ENCODE peak calls at places on chromosome 9, in ten cellular contexts. Z is cardiac muscle cell, W is kidney epithelial cell, E is fibroblast of pulmonary artery, H is PC-3, D is astrocyte of the spinal cord, T is HFF-Myc, C is PC-9, P is thyroid gland, Y is sigmoid colon. J is an unnamed sample.

GRCh38 chr9:86690034-86690433 is 257.3 kb downstream of the GAS1 start:
- DNase-seq in Z (no peak), W (no peak), E (no peak), H (no peak), D (no peak), T (no peak), C (no peak), P (no peak), Y (no peak), J (no peak)

GRCh38 chr9:34185778-34186551 is 7.1 kb downstream of the UBAP1 start:
- DNase-seq in Z (no peak), W (peak; percentile 97), E (peak; percentile 91), H (peak; percentile 93), D (peak; percentile 93), T (peak; percentile 30), C (peak; percentile 96), P (peak; percentile 26), Y (peak; percentile 84), J (peak; percentile 97)

GRCh38 chr9:35728041-35728971 is 3.7 kb downstream of the TLN1 start:
- DNase-seq in Z (peak; percentile 90), W (peak; percentile 63), E (peak; percentile 96), H (peak; percentile 70), D (peak; percentile 87), T (peak; percentile 69), C (no peak), P (peak; percentile 70), Y (peak; percentile 97), J (peak; percentile 84)

GRCh38 chr9:74331607-74332006 is 165.5 kb upstream of the RORB start:
- DNase-seq in Z (no peak), W (no peak), E (no peak), H (no peak), D (no peak), T (no peak), C (no peak), P (no peak), Y (no peak), J (no peak)

GRCh38 chr9:104339692-104340091 is 164.4 kb upstream of the OR13F1 start:
- DNase-seq in Z (no peak), W (no peak), E (no peak), H (no peak), D (no peak), T (no peak), C (no peak), P (no peak), Y (no peak), J (no peak)

GRCh38 chr9:108766786-108767185 is 89.0 kb downstream of the ACTL7B start:
- DNase-seq in Z (no peak), W (no peak), E (no peak), H (no peak), D (no peak), T (no peak), C (no peak), P (no peak), Y (no peak), J (no peak)

GRCh38 chr9:81559741-81560140 is 129.6 kb downstream of the TLE1 start:
- DNase-seq in Z (no peak), W (peak; percentile 95), E (peak; percentile 93), H (peak; percentile 81), D (peak; percentile 95), T (peak; percentile 73), C (peak; percentile 88), P (no peak), Y (no peak), J (peak; percentile 94)

GRCh38 chr9:26034776-26035175 is 356.5 kb upstream of the TUSC1 start:
- DNase-seq in Z (no peak), W (no peak), E (peak; percentile 51), H (no peak), D (no peak), T (no peak), C (no peak), P (no peak), Y (no peak), J (no peak)

GRCh38 chr9:129876815-129877214 is 41.6 kb downstream of the USP20 start:
- DNase-seq in Z (no peak), W (no peak), E (no peak), H (no peak), D (no peak), T (no peak), C (no peak), P (no peak), Y (no peak), J (no peak)

GRCh38 chr9:15697459-15697858 is 144.6 kb downstream of the CCDC171 start:
- DNase-seq in Z (no peak), W (no peak), E (peak; percentile 58), H (peak; percentile 65), D (peak; percentile 90), T (peak; percentile 86), C (peak; percentile 45), P (no peak), Y (no peak), J (peak; percentile 4)

GRCh38 chr9:110256392-110257096 is at the start of gene TXN:
- DNase-seq in Z (peak; percentile 91), W (no peak), E (peak; percentile 91), H (peak; percentile 77), D (peak; percentile 92), T (peak; percentile 53), C (peak; percentile 92), P (peak; percentile 93), Y (peak; percentile 94), J (peak; percentile 54)

GRCh38 chr9:14350766-14351165 is 36.8 kb upstream of the NFIB start:
- DNase-seq in Z (no peak), W (no peak), E (peak; percentile 44), H (no peak), D (no peak), T (no peak), C (no peak), P (no peak), Y (no peak), J (no peak)

GRCh38 chr9:7816021-7816420 is 16.4 kb upstream of the DMAC1 start:
- DNase-seq in Z (no peak), W (no peak), E (no peak), H (no peak), D (no peak), T (no peak), C (no peak), P (no peak), Y (no peak), J (no peak)

GRCh38 chr9:112166176-112167140 is 8.6 kb downstream of the SUSD1 start:
- DNase-seq in Z (no peak), W (peak; percentile 74), E (peak; percentile 40), H (peak; percentile 85), D (peak; percentile 43), T (no peak), C (peak; percentile 83), P (peak; percentile 29), Y (no peak), J (peak; percentile 57)

GRCh38 chr9:114417511-114417910 is 29.7 kb upstream of the AKNA start:
- DNase-seq in Z (no peak), W (no peak), E (peak; percentile 18), H (peak; percentile 38), D (peak; percentile 70), T (peak; percentile 16), C (no peak), P (no peak), Y (no peak), J (no peak)
- TF ChIP-seq CTCF in Z (no peak), W (no peak), E (no peak), H (peak; percentile 40), D (peak; percentile 24), T (no peak), C (no peak), P (no peak), Y (no peak), J (no peak)

GRCh38 chr9:76615149-76615548 is 149.1 kb upstream of the PCA3 start:
- DNase-seq in Z (no peak), W (no peak), E (peak; percentile 36), H (no peak), D (no peak), T (no peak), C (no peak), P (no peak), Y (no peak), J (no peak)

GRCh38 chr9:76613150-76613781 is 151.0 kb upstream of the PCA3 start:
- DNase-seq in Z (no peak), W (no peak), E (no peak), H (no peak), D (no peak), T (no peak), C (no peak), P (no peak), Y (no peak), J (no peak)

GRCh38 chr9:76616780-76617179 is 147.5 kb upstream of the PCA3 start:
- DNase-seq in Z (no peak), W (no peak), E (no peak), H (no peak), D (no peak), T (no peak), C (no peak), P (no peak), Y (no peak), J (no peak)

GRCh38 chr9:76617510-76618194 is 146.6 kb upstream of the PCA3 start:
- DNase-seq in Z (no peak), W (no peak), E (no peak), H (no peak), D (no peak), T (no peak), C (no peak), P (no peak), Y (no peak), J (no peak)

GRCh38 chr9:76613980-76614379 is 150.3 kb upstream of the PCA3 start:
- DNase-seq in Z (no peak), W (no peak), E (no peak), H (no peak), D (no peak), T (no peak), C (no peak), P (no peak), Y (no peak), J (no peak)
- H3K4me3 ChIP-seq in Z (no peak overlapping the region), W (no peak overlapping the region), E (no peak overlapping the region), H (no peak overlapping the region), D (no peak overlapping the region), T (no peak overlapping the region), C (no peak overlapping the region), P (no peak overlapping the region), Y (no peak overlapping the region), J (no peak overlapping the region)

GRCh38 chr9:123361731-123362560 is 5.9 kb downstream of the CRB2 start:
- DNase-seq in Z (peak; percentile 70), W (no peak), E (no peak), H (no peak), D (no peak), T (no peak), C (no peak), P (no peak), Y (no peak), J (no peak)
- TF ChIP-seq CTCF in Z (no peak), W (no peak), E (no peak), H (no peak), D (no peak), T (no peak), C (no peak), P (no peak), Y (no peak), J (no peak)

DNA sequence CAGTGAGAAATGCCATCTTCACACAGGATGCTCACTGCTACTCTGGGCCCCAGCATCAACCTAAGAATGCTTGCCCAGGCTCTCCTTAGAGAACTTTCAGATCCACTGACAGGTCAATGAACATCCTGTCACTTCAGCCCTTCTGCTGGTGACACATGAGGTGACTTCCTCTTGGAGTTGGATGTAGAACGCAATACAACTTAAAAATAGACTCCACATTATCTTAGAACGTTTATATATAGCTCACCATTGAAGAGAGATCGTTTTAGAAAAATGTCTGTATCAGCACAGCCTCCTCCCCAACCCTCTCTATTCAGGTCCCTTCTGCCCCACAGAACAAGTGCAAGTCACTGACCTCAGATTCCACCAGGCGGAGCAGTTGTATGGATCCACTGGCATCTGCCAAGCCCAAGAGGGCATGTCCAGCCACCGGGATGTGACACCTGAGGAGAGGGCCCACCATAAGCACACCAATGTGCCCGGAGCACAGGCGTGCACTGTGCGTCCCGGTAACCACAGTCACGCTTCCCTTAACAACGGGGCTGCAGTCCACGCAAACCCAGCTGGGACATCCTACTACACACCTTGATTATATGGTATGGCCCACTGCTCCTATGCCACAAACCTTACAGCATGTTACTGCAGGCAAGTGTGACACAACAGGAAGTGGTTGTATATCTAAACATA is 2.9 kb downstream of the DPH7 start:
- DNase-seq in Z (peak; percentile 46), W (no peak), E (no peak), H (no peak), D (no peak), T (no peak), C (no peak), P (no peak), Y (no peak), J (no peak)
- H3K4me3 ChIP-seq in Z (no peak overlapping the region), W (no peak overlapping the region), E (no peak overlapping the region), H (no peak overlapping the region), D (no peak overlapping the region), T (no peak overlapping the region), C (no peak overlapping the region), P (no peak overlapping the region), Y (no peak overlapping the region), J (no peak overlapping the region)

J was measured in epithelial cell of proximal tubule.